ENCODE peak calls at places on chromosomes 4 and X, in ten cellular contexts. One of them, this sample, is unnamed.

GRCh38 chrX:9291666-9292065 is 173.2 kb upstream of the TBL1X start:
- DNase-seq in WERI-Rb-1: no peak
- DNase-seq in cardiac muscle cell: no peak
- DNase-seq in tibial artery: no peak
- DNase-seq in CD4-positive, alpha-beta memory T cell: no peak
- DNase-seq in kidney: no peak
- DNase-seq in A549: no peak
- DNase-seq in aorta: no peak
- DNase-seq in fibroblast of lung: no peak
- DNase-seq in heart left ventricle: no peak
- DNase-seq in this sample: no peak

GRCh38 chrX:119646515-119646914 is 40.3 kb upstream of the NKRF start:
- DNase-seq in WERI-Rb-1: no peak
- DNase-seq in cardiac muscle cell: no peak
- DNase-seq in tibial artery: no peak
- DNase-seq in CD4-positive, alpha-beta memory T cell: peak
- DNase-seq in kidney: no peak
- DNase-seq in A549: no peak
- DNase-seq in aorta: no peak
- DNase-seq in fibroblast of lung: no peak
- DNase-seq in heart left ventricle: no peak
- DNase-seq in this sample: no peak

GRCh38 chr4:14967982-14968381 is 34.3 kb upstream of the CPEB2 start:
- DNase-seq in WERI-Rb-1: no peak
- DNase-seq in cardiac muscle cell: no peak
- DNase-seq in tibial artery: no peak
- DNase-seq in CD4-positive, alpha-beta memory T cell: no peak
- DNase-seq in kidney: no peak
- DNase-seq in A549: no peak
- DNase-seq in aorta: no peak
- DNase-seq in fibroblast of lung: no peak
- DNase-seq in heart left ventricle: no peak
- DNase-seq in this sample: no peak

GRCh38 chr4:159764343-159764952 is 661.6 kb downstream of the RAPGEF2 start:
- DNase-seq in WERI-Rb-1: peak
- DNase-seq in cardiac muscle cell: peak
- DNase-seq in tibial artery: no peak
- DNase-seq in CD4-positive, alpha-beta memory T cell: no peak
- DNase-seq in kidney: no peak
- DNase-seq in A549: peak
- DNase-seq in aorta: no peak
- DNase-seq in fibroblast of lung: peak
- DNase-seq in heart left ventricle: no peak
- DNase-seq in this sample: no peak

GRCh38 chr4:103091601-103092223 is 7.9 kb downstream of the BDH2 start:
- DNase-seq in WERI-Rb-1: peak
- DNase-seq in cardiac muscle cell: peak
- DNase-seq in tibial artery: no peak
- DNase-seq in CD4-positive, alpha-beta memory T cell: peak
- DNase-seq in kidney: no peak
- DNase-seq in A549: peak
- DNase-seq in aorta: no peak
- DNase-seq in fibroblast of lung: peak
- DNase-seq in heart left ventricle: no peak
- DNase-seq in this sample: peak

GRCh38 chr4:3746701-3747581 is 19.2 kb upstream of the ADRA2C start:
- DNase-seq in WERI-Rb-1: no peak
- DNase-seq in cardiac muscle cell: no peak
- DNase-seq in tibial artery: no peak
- DNase-seq in CD4-positive, alpha-beta memory T cell: no peak
- DNase-seq in kidney: no peak
- DNase-seq in A549: peak
- DNase-seq in aorta: no peak
- DNase-seq in fibroblast of lung: no peak
- DNase-seq in heart left ventricle: no peak
- DNase-seq in this sample: no peak

GRCh38 chrX:24186986-24187385 is 37.5 kb downstream of the ZFX start:
- DNase-seq in WERI-Rb-1: no peak
- DNase-seq in cardiac muscle cell: no peak
- DNase-seq in tibial artery: no peak
- DNase-seq in CD4-positive, alpha-beta memory T cell: no peak
- DNase-seq in kidney: no peak
- DNase-seq in A549: no peak
- DNase-seq in aorta: no peak
- DNase-seq in fibroblast of lung: no peak
- DNase-seq in heart left ventricle: no peak
- DNase-seq in this sample: no peak

GRCh38 chr4:4374388-4375098 is 12.4 kb upstream of the NSG1 start:
- DNase-seq in WERI-Rb-1: no peak
- DNase-seq in cardiac muscle cell: no peak
- DNase-seq in tibial artery: no peak
- DNase-seq in CD4-positive, alpha-beta memory T cell: no peak
- DNase-seq in kidney: no peak
- DNase-seq in A549: no peak
- DNase-seq in aorta: no peak
- DNase-seq in fibroblast of lung: no peak
- DNase-seq in heart left ventricle: no peak
- DNase-seq in this sample: no peak

GRCh38 chr4:155578726-155579385 is 87.8 kb upstream of the GUCY1A1 start:
- DNase-seq in WERI-Rb-1: no peak
- DNase-seq in cardiac muscle cell: peak
- DNase-seq in tibial artery: no peak
- DNase-seq in CD4-positive, alpha-beta memory T cell: no peak
- DNase-seq in kidney: no peak
- DNase-seq in A549: no peak
- DNase-seq in aorta: no peak
- DNase-seq in fibroblast of lung: peak
- DNase-seq in heart left ventricle: no peak
- DNase-seq in this sample: no peak

GRCh38 chr4:184826315-184827266 is 823 bp upstream of the ACSL1 start:
- DNase-seq in WERI-Rb-1: peak
- DNase-seq in cardiac muscle cell: peak
- DNase-seq in tibial artery: peak
- DNase-seq in CD4-positive, alpha-beta memory T cell: peak
- DNase-seq in kidney: peak
- DNase-seq in A549: no peak
- DNase-seq in aorta: peak
- DNase-seq in fibroblast of lung: peak
- DNase-seq in heart left ventricle: peak
- DNase-seq in this sample: no peak

GRCh38 chr4:88003261-88003660 is 4.2 kb upstream of the PKD2 start:
- DNase-seq in WERI-Rb-1: no peak
- DNase-seq in cardiac muscle cell: no peak
- DNase-seq in tibial artery: no peak
- DNase-seq in CD4-positive, alpha-beta memory T cell: no peak
- DNase-seq in kidney: no peak
- DNase-seq in A549: no peak
- DNase-seq in aorta: no peak
- DNase-seq in fibroblast of lung: no peak
- DNase-seq in heart left ventricle: no peak
- DNase-seq in this sample: no peak

GRCh38 chr4:128461300-128462103 is 173.9 kb upstream of the PGRMC2 start:
- DNase-seq in WERI-Rb-1: peak
- DNase-seq in cardiac muscle cell: peak
- DNase-seq in tibial artery: no peak
- DNase-seq in CD4-positive, alpha-beta memory T cell: no peak
- DNase-seq in kidney: no peak
- DNase-seq in A549: peak
- DNase-seq in aorta: no peak
- DNase-seq in fibroblast of lung: peak
- DNase-seq in heart left ventricle: peak
- DNase-seq in this sample: peak

GRCh38 chr4:8726344-8726851 is 133.8 kb downstream of the CPZ start:
- DNase-seq in WERI-Rb-1: peak
- DNase-seq in cardiac muscle cell: no peak
- DNase-seq in tibial artery: peak
- DNase-seq in CD4-positive, alpha-beta memory T cell: no peak
- DNase-seq in kidney: peak
- DNase-seq in A549: no peak
- DNase-seq in aorta: peak
- DNase-seq in fibroblast of lung: no peak
- DNase-seq in heart left ventricle: no peak
- DNase-seq in this sample: no peak

GRCh38 chr4:7988437-7988836 is 48.8 kb upstream of the AFAP1 start:
- DNase-seq in WERI-Rb-1: no peak
- DNase-seq in cardiac muscle cell: peak
- DNase-seq in tibial artery: no peak
- DNase-seq in CD4-positive, alpha-beta memory T cell: no peak
- DNase-seq in kidney: no peak
- DNase-seq in A549: no peak
- DNase-seq in aorta: no peak
- DNase-seq in fibroblast of lung: peak
- DNase-seq in heart left ventricle: no peak
- DNase-seq in this sample: no peak

GRCh38 chr4:165394275-165394674 is 15.5 kb downstream of the CPE start:
- DNase-seq in WERI-Rb-1: no peak
- DNase-seq in cardiac muscle cell: peak
- DNase-seq in tibial artery: no peak
- DNase-seq in CD4-positive, alpha-beta memory T cell: no peak
- DNase-seq in kidney: no peak
- DNase-seq in A549: no peak
- DNase-seq in aorta: no peak
- DNase-seq in fibroblast of lung: peak
- DNase-seq in heart left ventricle: no peak
- DNase-seq in this sample: no peak

GRCh38 chrX:123960956-123961267 is 594 bp upstream of the STAG2 start:
- DNase-seq in WERI-Rb-1: no peak
- DNase-seq in cardiac muscle cell: no peak
- DNase-seq in tibial artery: no peak
- DNase-seq in CD4-positive, alpha-beta memory T cell: no peak
- DNase-seq in kidney: no peak
- DNase-seq in A549: no peak
- DNase-seq in aorta: no peak
- DNase-seq in fibroblast of lung: no peak
- DNase-seq in heart left ventricle: no peak
- DNase-seq in this sample: no peak
- H3K27ac ChIP-seq in WERI-Rb-1: peak
- H3K27ac ChIP-seq in cardiac muscle cell: peak
- H3K27ac ChIP-seq in tibial artery: peak
- H3K27ac ChIP-seq in CD4-positive, alpha-beta memory T cell: peak
- H3K27ac ChIP-seq in kidney: peak
- H3K27ac ChIP-seq in A549: peak
- H3K27ac ChIP-seq in aorta: peak
- H3K27ac ChIP-seq in fibroblast of lung: peak
- H3K27ac ChIP-seq in heart left ventricle: peak
- H3K27ac ChIP-seq in this sample: peak

DNA sequence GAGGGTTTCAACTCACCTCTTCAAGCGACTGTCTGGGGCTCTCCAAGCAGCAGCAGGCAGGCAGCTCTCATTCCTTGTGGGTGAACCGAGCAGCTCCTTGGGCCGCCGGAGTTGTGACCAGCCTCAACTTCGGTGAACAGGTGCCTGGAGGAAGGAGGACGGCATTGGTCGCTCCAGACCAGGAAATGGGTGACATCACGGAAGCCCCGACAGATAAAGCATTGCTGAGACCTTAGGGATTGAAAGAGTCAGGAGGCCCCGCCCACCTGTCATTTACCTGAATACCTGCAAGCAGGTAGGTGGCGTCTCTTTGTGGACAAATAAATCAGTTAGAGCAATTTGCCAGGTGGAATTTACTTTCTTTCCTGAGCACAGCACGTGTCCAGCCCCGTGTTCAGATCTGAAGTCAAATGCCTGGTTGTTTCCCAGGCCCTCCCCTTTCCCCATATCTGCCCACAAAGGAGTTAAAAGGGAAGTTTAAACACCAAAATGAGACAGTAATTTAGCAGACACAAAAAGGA is at the start of gene LNX1:
- DNase-seq in WERI-Rb-1: no peak
- DNase-seq in cardiac muscle cell: no peak
- DNase-seq in tibial artery: no peak
- DNase-seq in CD4-positive, alpha-beta memory T cell: no peak
- DNase-seq in kidney: peak
- DNase-seq in A549: no peak
- DNase-seq in aorta: peak
- DNase-seq in fibroblast of lung: no peak
- DNase-seq in heart left ventricle: no peak
- DNase-seq in this sample: no peak
- H3K4me3 ChIP-seq in WERI-Rb-1: no peak
- H3K4me3 ChIP-seq in cardiac muscle cell: no peak
- H3K4me3 ChIP-seq in tibial artery: no peak
- H3K4me3 ChIP-seq in CD4-positive, alpha-beta memory T cell: no peak
- H3K4me3 ChIP-seq in kidney: peak
- H3K4me3 ChIP-seq in A549: peak
- H3K4me3 ChIP-seq in aorta: no peak
- H3K4me3 ChIP-seq in fibroblast of lung: no peak
- H3K4me3 ChIP-seq in heart left ventricle: peak
- H3K4me3 ChIP-seq in this sample: no peak

GRCh38 chr4:174869334-174869733 is 40.3 kb upstream of the GLRA3 start:
- DNase-seq in WERI-Rb-1: no peak
- DNase-seq in cardiac muscle cell: no peak
- DNase-seq in tibial artery: no peak
- DNase-seq in CD4-positive, alpha-beta memory T cell: no peak
- DNase-seq in kidney: peak
- DNase-seq in A549: no peak
- DNase-seq in aorta: no peak
- DNase-seq in fibroblast of lung: no peak
- DNase-seq in heart left ventricle: no peak
- DNase-seq in this sample: no peak

GRCh38 chr4:174867893-174868292 is 38.8 kb upstream of the GLRA3 start:
- DNase-seq in WERI-Rb-1: no peak
- DNase-seq in cardiac muscle cell: no peak
- DNase-seq in tibial artery: no peak
- DNase-seq in CD4-positive, alpha-beta memory T cell: no peak
- DNase-seq in kidney: no peak
- DNase-seq in A549: peak
- DNase-seq in aorta: no peak
- DNase-seq in fibroblast of lung: no peak
- DNase-seq in heart left ventricle: no peak
- DNase-seq in this sample: no peak

GRCh38 chr4:174871407-174871806 is 42.4 kb upstream of the GLRA3 start:
- DNase-seq in WERI-Rb-1: no peak
- DNase-seq in cardiac muscle cell: no peak
- DNase-seq in tibial artery: no peak
- DNase-seq in CD4-positive, alpha-beta memory T cell: no peak
- DNase-seq in kidney: no peak
- DNase-seq in A549: no peak
- DNase-seq in aorta: no peak
- DNase-seq in fibroblast of lung: no peak
- DNase-seq in heart left ventricle: no peak
- DNase-seq in this sample: no peak

GRCh38 chr4:174873931-174874330 is 44.2 kb upstream of the ADAM29 start:
- DNase-seq in WERI-Rb-1: peak
- DNase-seq in cardiac muscle cell: no peak
- DNase-seq in tibial artery: no peak
- DNase-seq in CD4-positive, alpha-beta memory T cell: no peak
- DNase-seq in kidney: no peak
- DNase-seq in A549: peak
- DNase-seq in aorta: no peak
- DNase-seq in fibroblast of lung: no peak
- DNase-seq in heart left ventricle: no peak
- DNase-seq in this sample: no peak

GRCh38 chr4:174870311-174870710 is 41.3 kb upstream of the GLRA3 start:
- DNase-seq in WERI-Rb-1: no peak
- DNase-seq in cardiac muscle cell: no peak
- DNase-seq in tibial artery: no peak
- DNase-seq in CD4-positive, alpha-beta memory T cell: no peak
- DNase-seq in kidney: no peak
- DNase-seq in A549: no peak
- DNase-seq in aorta: no peak
- DNase-seq in fibroblast of lung: no peak
- DNase-seq in heart left ventricle: no peak
- DNase-seq in this sample: no peak
- H3K27ac ChIP-seq in WERI-Rb-1: no peak
- H3K27ac ChIP-seq in cardiac muscle cell: no peak
- H3K27ac ChIP-seq in tibial artery: no peak
- H3K27ac ChIP-seq in CD4-positive, alpha-beta memory T cell: no peak
- H3K27ac ChIP-seq in kidney: no peak
- H3K27ac ChIP-seq in A549: no peak
- H3K27ac ChIP-seq in aorta: no peak
- H3K27ac ChIP-seq in fibroblast of lung: no peak
- H3K27ac ChIP-seq in heart left ventricle: no peak
- H3K27ac ChIP-seq in this sample: no peak

GRCh38 chr4:139988863-139989765 is 164.9 kb downstream of the MAML3 start:
- DNase-seq in WERI-Rb-1: no peak
- DNase-seq in cardiac muscle cell: peak
- DNase-seq in tibial artery: peak
- DNase-seq in CD4-positive, alpha-beta memory T cell: no peak
- DNase-seq in kidney: no peak
- DNase-seq in A549: peak
- DNase-seq in aorta: peak
- DNase-seq in fibroblast of lung: peak
- DNase-seq in heart left ventricle: peak
- DNase-seq in this sample: peak
- H3K4me3 ChIP-seq in WERI-Rb-1: no peak
- H3K4me3 ChIP-seq in cardiac muscle cell: no peak
- H3K4me3 ChIP-seq in tibial artery: no peak
- H3K4me3 ChIP-seq in CD4-positive, alpha-beta memory T cell: no peak
- H3K4me3 ChIP-seq in kidney: no peak
- H3K4me3 ChIP-seq in A549: no peak
- H3K4me3 ChIP-seq in aorta: no peak
- H3K4me3 ChIP-seq in fibroblast of lung: no peak
- H3K4me3 ChIP-seq in heart left ventricle: no peak
- H3K4me3 ChIP-seq in this sample: no peak